ENCODE peak calls at places on chromosomes 2 and 18, in eight cellular contexts. J, Y, F, R, C, N, T and A are unnamed samples.

GRCh38 chr2:72788756-72789155 is 37.1 kb downstream of the EXOC6B start:
- DNase-seq in J (no peak), Y (no peak), F (peak), R (no peak), C (no peak), N (no peak), T (no peak), A (no peak)

GRCh38 chr18:7977897-7978296 is 410.8 kb downstream of the PTPRM start:
- DNase-seq in J (no peak), Y (no peak), F (no peak), R (no peak), C (no peak), N (no peak), T (no peak), A (no peak)

GRCh38 chr18:22489694-22490093 is 72.0 kb upstream of the CTAGE1 start:
- DNase-seq in J (no peak), Y (no peak), F (peak), R (no peak), C (no peak), N (no peak), T (no peak), A (no peak)

GRCh38 chr2:226337941-226338605 is 461.5 kb downstream of the IRS1 start:
- DNase-seq in J (no peak), Y (no peak), F (no peak), R (no peak), C (no peak), N (no peak), T (no peak), A (no peak)

GRCh38 chr2:85605406-85606115 is 3.1 kb upstream of the TMEM150A start:
- DNase-seq in J (no peak), Y (no peak), F (peak), R (peak), C (no peak), N (no peak), T (peak), A (no peak)

GRCh38 chr2:15750433-15750814 is 158.8 kb downstream of the DDX1 start:
- DNase-seq in J (no peak), Y (no peak), F (no peak), R (no peak), C (no peak), N (no peak), T (no peak), A (no peak)

GRCh38 chr18:66752733-66753132 is 148.8 kb upstream of the CDH19 start:
- DNase-seq in J (no peak), Y (no peak), F (no peak), R (no peak), C (no peak), N (no peak), T (no peak), A (no peak)

GRCh38 chr2:64645014-64645418 is 8.7 kb downstream of the SERTAD2 start:
- DNase-seq in J (no peak), Y (no peak), F (peak), R (peak), C (peak), N (no peak), T (no peak), A (no peak)

GRCh38 chr18:76384114-76384790 is 110.8 kb downstream of the ZNF516 start:
- DNase-seq in J (no peak), Y (no peak), F (no peak), R (no peak), C (no peak), N (no peak), T (no peak), A (no peak)

GRCh38 chr2:189362283-189362682 is 79.0 kb upstream of the WDR75 start:
- DNase-seq in J (no peak), Y (no peak), F (no peak), R (no peak), C (no peak), N (no peak), T (no peak), A (no peak)

GRCh38 chr2:100246163-100247145 is 75.8 kb downstream of the LONRF2 start:
- DNase-seq in J (peak), Y (no peak), F (peak), R (no peak), C (no peak), N (no peak), T (no peak), A (no peak)

GRCh38 chr2:215435809-215436704 is at the start of gene FN1:
- DNase-seq in J (peak), Y (peak), F (peak), R (peak), C (no peak), N (peak), T (peak), A (no peak)

GRCh38 chr2:15704086-15704787 is 112.6 kb downstream of the DDX1 start:
- DNase-seq in J (no peak), Y (no peak), F (no peak), R (no peak), C (no peak), N (no peak), T (no peak), A (no peak)

GRCh38 chr2:173596226-173596625 is 241.6 kb downstream of the CDCA7 start:
- DNase-seq in J (no peak), Y (no peak), F (no peak), R (no peak), C (no peak), N (no peak), T (no peak), A (no peak)

GRCh38 chr2:225337183-225337582 is 62.3 kb upstream of the NYAP2 start:
- DNase-seq in J (no peak), Y (no peak), F (peak), R (no peak), C (no peak), N (no peak), T (peak), A (no peak)

GRCh38 chr2:88875749-88876148 is 184.3 kb downstream of the RPIA start:
- DNase-seq in J (no peak), Y (no peak), F (no peak), R (no peak), C (no peak), N (no peak), T (no peak), A (no peak)

GRCh38 chr18:34976534-34976898 is 64.7 kb upstream of the MAPRE2 start:
- DNase-seq in J (no peak), Y (no peak), F (no peak), R (no peak), C (no peak), N (no peak), T (no peak), A (no peak)

GRCh38 chr2:85376291-85377065 is 21.9 kb downstream of the ELMOD3 start:
- DNase-seq in J (no peak), Y (no peak), F (no peak), R (no peak), C (no peak), N (no peak), T (no peak), A (no peak)

GRCh38 chr2:127355407-127356008 is 32.3 kb downstream of the MAP3K2 start:
- DNase-seq in J (no peak), Y (no peak), F (peak), R (peak), C (no peak), N (no peak), T (peak), A (no peak)

GRCh38 chr2:228681426-228681825 is 499.9 kb upstream of the SPHKAP start:
- DNase-seq in J (no peak), Y (no peak), F (peak), R (peak), C (no peak), N (no peak), T (no peak), A (no peak)

GRCh38 chr18:408367-408766 is 92.1 kb downstream of the COLEC12 start:
- DNase-seq in J (no peak), Y (no peak), F (no peak), R (no peak), C (no peak), N (no peak), T (no peak), A (no peak)

GRCh38 chr2:64727013-64727767 is 73.5 kb upstream of the SERTAD2 start:
- DNase-seq in J (no peak), Y (no peak), F (no peak), R (no peak), C (no peak), N (no peak), T (no peak), A (no peak)

GRCh38 chr2:165197346-165197745 is 6.5 kb downstream of the SCN3A start:
- DNase-seq in J (no peak), Y (no peak), F (no peak), R (no peak), C (peak), N (no peak), T (no peak), A (no peak)

GRCh38 chr18:54358495-54358793 is 738 bp downstream of the C18orf54 start:
- DNase-seq in J (no peak), Y (no peak), F (no peak), R (no peak), C (no peak), N (no peak), T (no peak), A (no peak)

GRCh38 chr2:205732314-205732713 is 50.0 kb downstream of the NRP2 start:
- DNase-seq in J (no peak), Y (no peak), F (no peak), R (no peak), C (no peak), N (no peak), T (no peak), A (no peak)

GRCh38 chr2:193562031-193562430 is 1367.3 kb upstream of the TMEFF2 start:
- DNase-seq in J (no peak), Y (no peak), F (no peak), R (no peak), C (no peak), N (no peak), T (no peak), A (no peak)